ENCODE peak calls at places on chromosome 7, in six cellular contexts. E is upper lobe of left lung; Z is GM23248; J is prostate gland; X is CD8-positive, alpha-beta memory T cell; O is aorta. L is an unnamed sample. For H3K4me1 and H3K9me3, the result is how much of the 10 kb centered on the place peaks cover.

GRCh38 chr7:139205843-139206242 is 25.2 kb upstream of the UBN2 start:
- DNase-seq in E (no peak), Z (no peak), J (no peak), X (no peak), O (no peak), L (no peak)

GRCh38 chr7:128361463-128362441 is at the start of gene PRRT4:
- DNase-seq in E (peak), Z (peak), J (no peak), X (no peak), O (peak), L (no peak)

GRCh38 chr7:117349545-117349944 is 26.7 kb upstream of the WNT2 start:
- DNase-seq in E (no peak), Z (no peak), J (no peak), X (no peak), O (no peak), L (no peak)

GRCh38 chr7:5773661-5774086 is 7.8 kb downstream of the RNF216 start:
- DNase-seq in E (no peak), Z (peak), J (no peak), X (no peak), O (no peak), L (no peak)

GRCh38 chr7:4830176-4830575 is 31.7 kb downstream of the PAPOLB start:
- DNase-seq in E (no peak), Z (peak), J (no peak), X (peak), O (peak), L (no peak)

GRCh38 chr7:121026159-121026558 is 37.6 kb downstream of the CPED1 start:
- DNase-seq in E (no peak), Z (no peak), J (no peak), X (no peak), O (no peak), L (no peak)

GRCh38 chr7:112129655-112130323 is 76.4 kb downstream of the DOCK4 start:
- DNase-seq in E (no peak), Z (no peak), J (peak), X (no peak), O (no peak), L (no peak)

GRCh38 chr7:118872568-118872967 is 648.1 kb downstream of the ANKRD7 start:
- DNase-seq in E (no peak), Z (no peak), J (peak), X (no peak), O (no peak), L (no peak)

GRCh38 chr7:19560111-19560883 is 148.5 kb downstream of the POLR1F start:
- DNase-seq in E (no peak), Z (peak), J (no peak), X (no peak), O (no peak), L (no peak)

GRCh38 chr7:158299607-158300006 is 288.0 kb downstream of the PTPRN2 start:
- DNase-seq in E (no peak), Z (no peak), J (no peak), X (no peak), O (no peak), L (no peak)

GRCh38 chr7:7122701-7123281 is 59.6 kb upstream of the C1GALT1 start:
- DNase-seq in E (no peak), Z (peak), J (no peak), X (no peak), O (no peak), L (no peak)

GRCh38 chr7:157801971-157802675 is 465.3 kb downstream of the DNAJB6 start:
- DNase-seq in E (no peak), Z (no peak), J (no peak), X (no peak), O (peak), L (no peak)

GRCh38 chr7:88314092-88314491 is 7.4 kb upstream of the STEAP4 start:
- DNase-seq in E (no peak), Z (no peak), J (no peak), X (no peak), O (no peak), L (no peak)

GRCh38 chr7:112989531-112989930 is 97.1 kb downstream of the GPR85 start:
- DNase-seq in E (no peak), Z (no peak), J (no peak), X (no peak), O (no peak), L (no peak)

GRCh38 chr7:132249591-132249971 is 326.7 kb downstream of the PLXNA4 start:
- DNase-seq in E (peak), Z (peak), J (peak), X (no peak), O (no peak), L (no peak)

GRCh38 chr7:107173191-107173590 is 4.4 kb downstream of the HBP1 start:
- DNase-seq in E (no peak), Z (no peak), J (no peak), X (no peak), O (no peak), L (no peak)

GRCh38 chr7:7996568-7996967 is 28.0 kb downstream of the GLCCI1 start:
- DNase-seq in E (no peak), Z (peak), J (peak), X (no peak), O (no peak), L (no peak)

GRCh38 chr7:1910827-1911226 is 240.8 kb downstream of the ELFN1 start:
- DNase-seq in E (peak), Z (no peak), J (no peak), X (no peak), O (no peak), L (no peak)

GRCh38 chr7:83468251-83468739 is 180.6 kb downstream of the SEMA3E start:
- DNase-seq in E (no peak), Z (peak), J (peak), X (no peak), O (peak), L (no peak)

GRCh38 chr7:44538093-44538797 is 2.9 kb downstream of the NPC1L1 start:
- DNase-seq in E (no peak), Z (no peak), J (no peak), X (no peak), O (no peak), L (no peak)
- H3K4me1 ChIP-seq in E (under half), Z (under half), J (under half), X (under half), O (under half), L (under half)

GRCh38 chr7:150938566-150938965 is 39.6 kb downstream of the KCNH2 start:
- DNase-seq in E (no peak), Z (no peak), J (no peak), X (no peak), O (no peak), L (no peak)
- H3K9me3 ChIP-seq in E (under half), Z (under half), J (under half), X (under half), O (under half), L (under half)

DNA sequence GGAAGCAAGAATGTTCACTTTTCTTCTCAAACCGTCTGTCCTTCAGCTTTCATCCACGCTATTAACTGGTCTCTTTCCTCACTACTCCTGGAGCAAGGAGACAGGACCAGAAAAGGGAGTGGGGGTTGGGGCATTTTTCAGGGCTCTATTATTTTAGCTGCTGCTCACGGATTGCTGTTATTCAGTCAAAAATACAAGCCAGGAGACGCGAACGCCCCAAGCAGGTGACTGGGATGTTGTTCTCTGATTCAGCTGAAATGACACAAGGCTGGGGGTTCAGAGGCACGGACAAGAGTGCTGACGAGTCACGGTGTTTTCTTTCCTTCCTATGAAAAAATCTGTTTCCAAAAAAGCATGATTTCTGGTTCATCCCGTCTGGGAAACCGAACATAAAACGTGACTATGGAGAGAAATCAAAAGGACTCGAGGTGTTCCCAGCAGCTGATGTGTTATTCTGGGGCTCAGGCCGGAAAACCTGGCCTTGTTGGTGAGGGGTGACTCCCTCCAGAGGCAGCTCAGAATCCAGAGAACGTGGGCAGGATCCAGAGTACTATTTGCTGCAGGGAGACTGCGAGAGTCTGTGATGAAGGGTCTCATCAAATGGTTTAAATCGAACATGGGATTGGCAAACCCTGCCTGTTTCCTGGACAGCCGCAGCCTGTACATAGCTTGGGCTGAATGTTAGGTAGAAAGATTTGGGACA is 3.5 kb upstream of the INHBA start:
- DNase-seq in E (no peak), Z (no peak), J (no peak), X (no peak), O (no peak), L (no peak)
- H3K4me3 ChIP-seq in E (no peak), Z (no peak), J (no peak), X (no peak), O (peak), L (no peak)

GRCh38 chr7:55565693-55566092 is 6.6 kb downstream of the VOPP1 start:
- DNase-seq in E (no peak), Z (no peak), J (no peak), X (no peak), O (no peak), L (no peak)

GRCh38 chr7:55558962-55559920 is 13.1 kb downstream of the VOPP1 start:
- DNase-seq in E (no peak), Z (no peak), J (no peak), X (no peak), O (no peak), L (no peak)

GRCh38 chr7:55557666-55558188 is 14.6 kb downstream of the VOPP1 start:
- DNase-seq in E (no peak), Z (no peak), J (no peak), X (no peak), O (no peak), L (no peak)

GRCh38 chr7:55563596-55564325 is 8.5 kb downstream of the VOPP1 start:
- DNase-seq in E (no peak), Z (no peak), J (no peak), X (no peak), O (no peak), L (no peak)

GRCh38 chr7:55561756-55562155 is 10.5 kb downstream of the VOPP1 start:
- DNase-seq in E (no peak), Z (no peak), J (no peak), X (no peak), O (no peak), L (no peak)
- H3K4me1 ChIP-seq in E (under half), Z (under half), J (under half), X (half or more), O (under half), L (under half)

DNA sequence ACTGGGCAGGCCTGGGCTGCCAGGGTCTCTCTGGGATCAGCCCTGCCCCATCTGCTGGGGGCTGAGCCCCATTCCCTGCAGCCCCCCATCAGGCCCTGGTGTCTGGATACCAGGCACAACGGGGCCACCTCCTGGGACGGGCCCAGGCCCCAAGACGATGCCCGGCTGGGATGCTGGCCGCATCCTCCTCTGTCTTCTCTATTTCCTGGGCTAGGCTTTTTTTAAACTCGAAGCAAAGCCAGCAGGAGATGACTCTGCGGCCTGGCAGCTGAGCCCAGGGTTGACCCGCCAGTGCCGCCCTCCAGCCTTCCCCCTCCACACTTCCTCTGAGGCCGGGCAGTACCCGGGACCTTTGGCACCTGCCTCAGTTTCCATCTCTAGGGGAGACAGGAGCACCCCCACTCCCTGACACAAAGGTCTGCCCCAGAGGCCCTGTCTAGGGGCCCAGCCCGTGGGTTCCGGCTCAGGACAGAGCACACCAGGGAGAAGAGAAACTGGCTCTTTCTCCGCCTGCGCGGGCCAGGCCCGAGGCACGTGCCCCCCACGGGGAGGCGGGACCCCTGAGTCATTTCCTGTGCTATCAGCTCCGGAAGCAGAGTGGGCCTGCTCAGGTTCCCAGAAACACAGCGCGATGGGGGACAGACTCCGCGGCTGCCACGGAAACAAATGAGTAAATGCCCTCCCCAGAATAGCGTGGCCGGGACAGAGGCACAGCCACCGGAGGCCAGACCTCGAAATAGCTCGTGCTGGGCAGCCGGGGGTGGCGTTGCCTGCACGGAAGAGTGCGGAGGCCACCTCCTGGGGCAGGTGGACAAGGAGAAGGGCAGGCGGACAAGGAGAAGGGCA is 84.6 kb upstream of the PDGFA start:
- DNase-seq in E (peak), Z (peak), J (peak), X (peak), O (peak), L (peak)
- H3K9me3 ChIP-seq in E (under half), Z (under half), J (under half), X (under half), O (under half), L (under half)

GRCh38 chr7:50783304-50783703 is 608 bp upstream of the GRB10 start:
- DNase-seq in E (no peak), Z (no peak), J (no peak), X (no peak), O (no peak), L (no peak)
- H3K4me3 ChIP-seq in E (peak), Z (peak), J (peak), X (no peak), O (no peak), L (no peak)

DNA sequence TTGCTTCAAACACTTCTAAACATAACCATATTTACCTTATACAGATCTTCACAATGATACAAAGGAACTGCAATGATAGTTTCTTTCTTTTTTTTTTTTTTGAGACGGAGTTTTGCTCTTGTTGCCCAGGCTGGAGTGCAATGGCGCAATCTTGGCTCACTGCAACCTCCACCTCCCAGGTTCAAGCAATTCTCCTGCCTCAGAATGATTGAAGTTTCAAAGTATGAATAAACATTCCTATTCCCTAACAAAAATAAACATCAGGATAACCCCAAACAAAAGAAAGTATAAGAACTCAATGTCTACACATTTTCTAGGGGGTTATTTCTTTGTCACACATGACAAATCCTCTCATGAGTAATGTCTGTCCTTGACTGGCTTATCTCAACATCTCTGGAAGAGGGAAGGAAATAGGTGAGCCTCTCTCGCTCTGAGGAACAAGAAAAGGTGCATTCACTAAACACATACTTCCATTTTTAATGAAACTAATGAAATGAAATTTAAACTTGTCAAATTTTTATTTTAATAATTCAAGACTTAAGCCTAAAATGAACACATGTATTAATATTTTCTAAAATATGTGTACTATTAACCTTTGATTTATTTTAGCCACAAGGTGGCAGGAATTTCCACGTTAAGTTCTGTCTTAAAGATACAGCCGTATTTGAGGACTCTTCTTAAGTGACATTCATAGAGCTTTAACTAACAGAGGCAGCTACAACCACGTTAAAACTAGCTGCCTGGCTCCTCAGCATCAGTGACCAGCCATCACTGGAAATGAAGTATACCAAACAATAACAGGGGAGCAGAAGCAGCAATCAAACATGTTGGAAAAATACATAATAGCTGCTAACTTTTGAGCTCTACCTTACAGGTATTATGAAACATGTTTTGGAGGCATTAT is 58.3 kb downstream of the MALSU1 start:
- DNase-seq in E (no peak), Z (peak), J (no peak), X (no peak), O (no peak), L (no peak)
- H3K4me1 ChIP-seq in E (under half), Z (under half), J (under half), X (under half), O (under half), L (under half)

GRCh38 chr7:68185641-68186040 is 1189.0 kb downstream of the TYW1 start:
- DNase-seq in E (no peak), Z (no peak), J (no peak), X (no peak), O (no peak), L (no peak)

GRCh38 chr7:68192941-68193340 is 1196.3 kb downstream of the TYW1 start:
- DNase-seq in E (no peak), Z (no peak), J (no peak), X (no peak), O (no peak), L (no peak)

GRCh38 chr7:68186072-68186471 is 1189.4 kb downstream of the TYW1 start:
- DNase-seq in E (no peak), Z (no peak), J (no peak), X (no peak), O (no peak), L (no peak)

GRCh38 chr7:68187549-68187948 is 1190.9 kb downstream of the TYW1 start:
- DNase-seq in E (no peak), Z (no peak), J (no peak), X (no peak), O (no peak), L (no peak)
- H3K9me3 ChIP-seq in E (under half), Z (under half), J (under half), X (under half), O (under half), L (under half)